ENCODE peak calls at places on chromosomes 11 and 22, in eight cellular contexts. T is cardiac fibroblast, I is GM13976, U is A549, N is GM20000, R is astrocyte of the spinal cord, L is upper lobe of right lung, Z is cardiac muscle cell. W is an unnamed sample.

GRCh38 chr11:116955548-116955947 is 118.1 kb upstream of the APOA1 start:
- DNase-seq in T (no peak), I (no peak), U (no peak), N (no peak), R (no peak), L (no peak), Z (no peak), W (no peak)

GRCh38 chr11:34844466-34845112 is 71.6 kb downstream of the APIP start:
- DNase-seq in T (no peak), I (no peak), U (no peak), N (no peak), R (no peak), L (no peak), Z (no peak), W (no peak)

GRCh38 chr11:62202910-62203309 is 5.6 kb upstream of the SCGB2A1 start:
- DNase-seq in T (no peak), I (no peak), U (no peak), N (no peak), R (no peak), L (no peak), Z (no peak), W (no peak)

GRCh38 chr11:67165595-67165994 is 46.5 kb downstream of the KDM2A start:
- DNase-seq in T (no peak), I (peak), U (no peak), N (no peak), R (no peak), L (no peak), Z (no peak), W (no peak)

GRCh38 chr11:45872513-45873356 is 12.7 kb upstream of the MAPK8IP1 start:
- DNase-seq in T (peak), I (peak), U (peak), N (peak), R (peak), L (peak), Z (peak), W (peak)

GRCh38 chr11:93493252-93493897 is 49.8 kb downstream of the SMCO4 start:
- DNase-seq in T (no peak), I (no peak), U (no peak), N (no peak), R (no peak), L (no peak), Z (no peak), W (no peak)

GRCh38 chr11:69417211-69418085 is 64.0 kb upstream of the LINC01488 start:
- DNase-seq in T (no peak), I (no peak), U (no peak), N (no peak), R (peak), L (peak), Z (no peak), W (no peak)

GRCh38 chr11:100851584-100852152 is 164.6 kb downstream of the ARHGAP42 start:
- DNase-seq in T (no peak), I (no peak), U (no peak), N (no peak), R (no peak), L (no peak), Z (no peak), W (no peak)

GRCh38 chr11:103453901-103454300 is 344.7 kb downstream of the DYNC2H1 start:
- DNase-seq in T (no peak), I (no peak), U (no peak), N (no peak), R (no peak), L (no peak), Z (no peak), W (no peak)

GRCh38 chr11:22859756-22860155 is 518 bp downstream of the CCDC179 start:
- DNase-seq in T (no peak), I (no peak), U (no peak), N (no peak), R (no peak), L (no peak), Z (no peak), W (no peak)

GRCh38 chr22:48934446-48934845 is 893.2 kb downstream of the BRD1 start:
- DNase-seq in T (no peak), I (no peak), U (no peak), N (no peak), R (no peak), L (no peak), Z (no peak), W (no peak)

GRCh38 chr11:64996710-64997380 is at the start of gene BATF2:
- DNase-seq in T (peak), I (peak), U (peak), N (peak), R (peak), L (peak), Z (peak), W (peak)

GRCh38 chr11:46389450-46390330 is 1.9 kb downstream of the CHRM4 start:
- DNase-seq in T (peak), I (peak), U (peak), N (peak), R (peak), L (peak), Z (peak), W (peak)

GRCh38 chr11:35842958-35843357 is 100.9 kb upstream of the LDLRAD3 start:
- DNase-seq in T (no peak), I (no peak), U (no peak), N (no peak), R (no peak), L (no peak), Z (no peak), W (no peak)

GRCh38 chr11:103862049-103862826 is 174.2 kb upstream of the DDI1 start:
- DNase-seq in T (no peak), I (no peak), U (no peak), N (no peak), R (no peak), L (no peak), Z (no peak), W (no peak)

GRCh38 chr22:33986954-33987353 is 66.7 kb upstream of the LARGE1 start:
- DNase-seq in T (no peak), I (no peak), U (no peak), N (no peak), R (no peak), L (no peak), Z (no peak), W (no peak)

GRCh38 chr11:74723511-74723910 is 7.7 kb downstream of the CHRDL2 start:
- DNase-seq in T (no peak), I (no peak), U (no peak), N (no peak), R (no peak), L (no peak), Z (no peak), W (no peak)

GRCh38 chr11:115463606-115464005 is 40.6 kb downstream of the CADM1 start:
- DNase-seq in T (no peak), I (no peak), U (no peak), N (no peak), R (no peak), L (no peak), Z (no peak), W (no peak)

GRCh38 chr11:3108183-3108721 is 51.0 kb upstream of the CARS1 start:
- DNase-seq in T (no peak), I (no peak), U (no peak), N (no peak), R (no peak), L (peak), Z (no peak), W (no peak)

GRCh38 chr11:69173925-69174591 is 18.3 kb downstream of the SMIM38 start:
- DNase-seq in T (no peak), I (no peak), U (no peak), N (no peak), R (no peak), L (peak), Z (no peak), W (no peak)

GRCh38 chr11:69374110-69374981 is 80.4 kb downstream of the MYEOV start:
- DNase-seq in T (no peak), I (no peak), U (no peak), N (no peak), R (no peak), L (peak), Z (no peak), W (no peak)

GRCh38 chr22:36776722-36777121 is 803 bp upstream of the IFT27 start:
- DNase-seq in T (no peak), I (no peak), U (no peak), N (no peak), R (no peak), L (no peak), Z (no peak), W (no peak)

GRCh38 chr22:29216873-29217666 is 11.4 kb downstream of the EMID1 start:
- DNase-seq in T (peak), I (peak), U (no peak), N (no peak), R (no peak), L (no peak), Z (no peak), W (no peak)

GRCh38 chr11:17543041-17543440 is 1.2 kb downstream of the USH1C start:
- DNase-seq in T (no peak), I (no peak), U (no peak), N (no peak), R (no peak), L (no peak), Z (no peak), W (no peak)

GRCh38 chr22:30212363-30212995 is 34.1 kb downstream of the LIF start:
- DNase-seq in T (peak), I (no peak), U (peak), N (no peak), R (peak), L (peak), Z (no peak), W (peak)

GRCh38 chr22:33921576-33922181 is 1.4 kb upstream of the LARGE1 start:
- DNase-seq in T (peak), I (peak), U (peak), N (peak), R (peak), L (peak), Z (peak), W (peak)

GRCh38 chr11:88469828-88470227 is 132.3 kb upstream of the CTSC start:
- DNase-seq in T (peak), I (no peak), U (no peak), N (no peak), R (no peak), L (no peak), Z (no peak), W (no peak)

GRCh38 chr11:28581286-28582242 is 473.4 kb downstream of the METTL15 start:
- DNase-seq in T (peak), I (no peak), U (no peak), N (no peak), R (peak), L (no peak), Z (no peak), W (no peak)

GRCh38 chr11:58285483-58286040 is 17.5 kb upstream of the OR10W1 start:
- DNase-seq in T (no peak), I (no peak), U (no peak), N (no peak), R (no peak), L (no peak), Z (no peak), W (peak)

GRCh38 chr22:29567338-29567737 is 13.6 kb downstream of the NIPSNAP1 start:
- DNase-seq in T (no peak), I (no peak), U (no peak), N (no peak), R (no peak), L (no peak), Z (no peak), W (no peak)

GRCh38 chr11:36817336-36817965 is 219.4 kb upstream of the RAG2 start:
- DNase-seq in T (peak), I (no peak), U (no peak), N (no peak), R (no peak), L (no peak), Z (no peak), W (peak)

GRCh38 chr11:107682182-107682971 is 29.5 kb downstream of the SLN start:
- DNase-seq in T (no peak), I (no peak), U (no peak), N (no peak), R (no peak), L (no peak), Z (no peak), W (no peak)

GRCh38 chr11:107683070-107683469 is 28.8 kb downstream of the SLN start:
- DNase-seq in T (no peak), I (no peak), U (no peak), N (no peak), R (no peak), L (no peak), Z (no peak), W (no peak)

GRCh38 chr11:107688322-107688918 is 23.4 kb downstream of the SLN start:
- DNase-seq in T (no peak), I (no peak), U (no peak), N (no peak), R (no peak), L (no peak), Z (no peak), W (no peak)

GRCh38 chr11:107679255-107680024 is 32.4 kb downstream of the SLN start:
- DNase-seq in T (no peak), I (no peak), U (no peak), N (no peak), R (no peak), L (no peak), Z (no peak), W (no peak)

DNA sequence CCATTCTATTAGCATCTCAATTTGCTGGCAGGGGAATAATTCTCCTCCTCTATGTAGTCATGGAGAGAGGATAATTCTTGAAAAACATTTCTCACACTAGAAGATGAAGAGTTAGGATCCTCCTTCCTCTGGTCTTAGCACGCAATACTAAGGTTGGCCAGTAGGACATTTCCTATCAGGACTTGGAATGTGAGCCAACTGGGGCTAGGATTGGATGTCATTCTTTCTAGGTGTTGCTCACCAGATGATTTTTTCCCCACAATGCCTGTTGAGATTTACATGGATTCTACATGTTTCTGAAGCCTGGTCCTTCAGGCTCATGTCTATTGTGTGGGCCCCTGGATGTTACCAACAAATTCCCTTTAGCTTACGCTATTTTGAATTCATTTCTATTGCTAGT is 28.0 kb downstream of the SLN start:
- DNase-seq in T (peak), I (no peak), U (peak), N (no peak), R (no peak), L (no peak), Z (no peak), W (no peak)
- TF ChIP-seq CTCF in T (peak), I (no peak), U (no peak), N (no peak), R (peak), L (peak), Z (peak), W (no peak)

DNA sequence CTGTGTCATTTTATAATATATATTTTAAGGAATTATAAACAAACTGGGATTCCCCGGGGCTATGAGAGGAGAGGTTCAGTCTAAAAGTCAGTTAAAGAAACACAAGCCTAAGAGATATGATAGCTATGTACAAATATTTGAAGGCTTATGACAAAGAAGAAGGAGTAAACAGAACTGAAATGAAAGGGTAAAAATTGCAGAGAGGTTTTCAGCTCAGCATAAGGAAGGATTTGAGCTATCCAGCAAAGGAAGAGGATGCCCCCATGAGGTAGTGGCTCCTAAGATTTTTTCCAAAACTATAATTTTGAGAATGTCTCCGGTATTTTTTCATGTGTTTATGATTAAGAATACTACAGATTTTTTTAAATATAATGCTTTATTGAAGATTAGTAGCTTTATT is 57.9 kb upstream of the ANGPTL5 start:
- DNase-seq in T (peak), I (no peak), U (no peak), N (no peak), R (no peak), L (no peak), Z (no peak), W (no peak)
- TF ChIP-seq CTCF in T (peak), I (no peak), U (peak), N (no peak), R (peak), L (peak), Z (peak), W (no peak)

GRCh38 chr11:120907971-120908370 is 115.9 kb upstream of the TBCEL start:
- DNase-seq in T (no peak), I (no peak), U (no peak), N (no peak), R (no peak), L (no peak), Z (no peak), W (no peak)

GRCh38 chr11:120906752-120907151 is 117.2 kb upstream of the TBCEL start:
- DNase-seq in T (no peak), I (no peak), U (no peak), N (no peak), R (no peak), L (no peak), Z (no peak), W (no peak)

GRCh38 chr11:120903686-120904085 is 120.2 kb upstream of the TBCEL start:
- DNase-seq in T (no peak), I (no peak), U (no peak), N (no peak), R (no peak), L (no peak), Z (no peak), W (no peak)

GRCh38 chr11:120900642-120901041 is 123.3 kb upstream of the TBCEL start:
- DNase-seq in T (no peak), I (no peak), U (no peak), N (no peak), R (no peak), L (no peak), Z (peak), W (no peak)

DNA sequence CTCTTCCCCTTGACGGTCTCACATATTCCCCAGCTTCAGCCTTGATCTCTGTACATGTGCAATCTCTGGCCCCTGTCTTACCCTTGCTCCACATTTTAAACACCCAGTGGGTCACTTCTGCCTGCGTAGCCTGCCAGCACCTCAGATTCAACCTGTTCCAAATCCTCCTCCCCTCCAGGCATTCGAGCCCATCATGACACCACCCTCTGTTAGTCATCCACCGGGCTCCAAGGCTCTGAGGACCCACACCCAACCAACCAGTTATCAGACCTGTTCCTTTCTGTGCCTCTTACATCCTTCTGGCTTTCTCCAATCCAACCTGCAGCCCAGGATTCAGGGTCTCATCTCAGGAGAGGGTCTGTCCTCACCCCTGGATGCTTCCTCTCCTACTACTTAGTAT is 119.8 kb upstream of the TBCEL start:
- DNase-seq in T (no peak), I (no peak), U (no peak), N (no peak), R (no peak), L (no peak), Z (no peak), W (no peak)
- TF ChIP-seq CTCF in T (no peak), I (no peak), U (no peak), N (no peak), R (no peak), L (no peak), Z (no peak), W (no peak)

DNA sequence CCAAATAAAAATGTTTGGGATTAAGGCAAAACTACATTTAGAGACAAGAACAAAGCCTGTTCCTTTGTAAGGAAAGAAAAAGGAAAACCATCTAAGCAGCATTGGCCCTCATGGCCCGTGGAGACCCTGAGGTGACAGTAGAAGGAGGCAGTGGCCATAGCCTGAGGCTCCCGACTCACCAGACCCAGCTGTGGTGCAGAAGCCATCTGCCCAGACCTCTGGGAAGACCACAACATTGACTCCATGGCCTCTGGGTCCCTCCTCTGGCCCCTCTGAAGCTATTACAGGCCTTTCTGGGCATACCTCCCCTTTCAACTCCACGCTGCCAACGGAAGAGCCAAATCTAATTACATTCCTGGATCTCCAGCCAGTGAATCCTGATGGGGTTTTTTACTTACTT is 6.4 kb downstream of the PRAME start:
- DNase-seq in T (no peak), I (peak), U (no peak), N (peak), R (no peak), L (no peak), Z (no peak), W (peak)
- TF ChIP-seq CTCF in T (no peak), I (no peak), U (no peak), N (peak), R (no peak), L (no peak), Z (peak), W (no peak)

GRCh38 chr11:121901853-121902252 is 214.2 kb downstream of the BLID start:
- DNase-seq in T (no peak), I (no peak), U (no peak), N (no peak), R (no peak), L (no peak), Z (no peak), W (no peak)

GRCh38 chr11:121898913-121899312 is 217.1 kb downstream of the BLID start:
- DNase-seq in T (no peak), I (no peak), U (no peak), N (no peak), R (no peak), L (no peak), Z (no peak), W (no peak)

GRCh38 chr11:121899534-121899933 is 216.5 kb downstream of the BLID start:
- DNase-seq in T (no peak), I (no peak), U (no peak), N (no peak), R (no peak), L (no peak), Z (no peak), W (no peak)

GRCh38 chr11:121907379-121907778 is 208.6 kb downstream of the BLID start:
- DNase-seq in T (no peak), I (no peak), U (no peak), N (no peak), R (no peak), L (no peak), Z (no peak), W (no peak)

DNA sequence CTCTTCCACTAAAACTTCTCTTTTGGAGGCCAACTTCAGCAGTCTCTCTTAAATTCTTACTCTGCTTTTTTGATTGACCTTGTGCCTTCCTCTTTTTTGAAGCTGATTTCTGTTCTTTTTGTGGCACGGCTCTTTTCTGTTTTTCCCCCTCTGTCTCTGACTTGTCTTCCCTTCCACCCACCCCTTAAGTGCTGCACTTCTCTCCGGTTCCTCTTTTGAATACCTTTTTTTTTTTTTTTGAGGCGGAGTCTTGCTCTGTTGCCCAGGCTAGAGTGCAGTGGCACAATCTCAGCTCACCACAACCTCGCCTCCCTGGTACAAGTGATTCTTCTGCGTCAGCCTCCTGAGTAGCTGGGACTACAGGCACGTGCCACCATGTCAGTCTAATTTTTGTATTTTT is 211.9 kb downstream of the BLID start:
- DNase-seq in T (no peak), I (peak), U (no peak), N (no peak), R (no peak), L (no peak), Z (no peak), W (no peak)
- TF ChIP-seq CTCF in T (no peak), I (no peak), U (no peak), N (no peak), R (no peak), L (no peak), Z (no peak), W (no peak)

GRCh38 chr11:131349368-131350086 is 20.9 kb upstream of the NTM start:
- DNase-seq in T (no peak), I (no peak), U (no peak), N (no peak), R (no peak), L (no peak), Z (no peak), W (no peak)
- TF ChIP-seq CTCF in T (no peak), I (no peak), U (no peak), N (no peak), R (no peak), L (no peak), Z (no peak), W (no peak)